ENCODE peak calls at places on chromosomes 3 and 15, in nine cellular contexts. J is ovary; F is activated CD8-positive, alpha-beta T cell treated with anti-CD3 and anti-CD28 coated beads for 36 hours; P is left ventricle myocardium inferior; Z is brain microvascular endothelial cell; D is AG04450; B is spleen; U is mesothelial cell of epicardium; W is fibroblast of the aortic adventitia. V is an unnamed sample.

GRCh38 chr15:56886450-56886856 is 32.0 kb upstream of the TCF12 start:
- DNase-seq in B (no peak), U (no peak), D (no peak), W (no peak), Z (peak; percentile 2), P (no peak), J (peak; percentile 28), F (peak; percentile 9), V (no peak)

GRCh38 chr3:150309557-150309956 is 98.5 kb upstream of the TSC22D2 start:
- DNase-seq in D (peak; percentile 37), P (no peak), J (no peak), Z (peak; percentile 54), W (peak; percentile 46), U (no peak), F (no peak), B (no peak), V (no peak)

GRCh38 chr3:59308684-59309083 is 258.9 kb upstream of the CFAP20DC start:
- DNase-seq in W (no peak), U (no peak), B (no peak), F (no peak), P (no peak), D (no peak), Z (no peak), J (no peak), V (no peak)

GRCh38 chr15:52101542-52102340 is 10.8 kb downstream of the BCL2L10 start:
- DNase-seq in Z (no peak), U (no peak), J (no peak), B (no peak), D (no peak), W (no peak), P (no peak), F (no peak), V (peak; percentile 55)

GRCh38 chr3:190566043-190566933 is 52.4 kb downstream of the IL1RAP start:
- DNase-seq in U (no peak), W (peak; percentile 100), F (peak; percentile 95), J (peak; percentile 23), B (peak; percentile 86), Z (peak; percentile 100), D (peak; percentile 98), P (peak; percentile 73), V (no peak)

GRCh38 chr3:139355502-139355901 is 11.7 kb downstream of the MRPS22 start:
- DNase-seq in P (no peak), Z (no peak), U (no peak), J (no peak), F (no peak), B (no peak), W (peak; percentile 57), D (no peak), V (no peak)

GRCh38 chr3:120148187-120148954 is 54.1 kb upstream of the GSK3B start:
- DNase-seq in U (no peak), Z (no peak), P (no peak), F (no peak), J (no peak), W (no peak), D (no peak), B (no peak), V (no peak)

GRCh38 chr3:32856355-32856889 is 38.6 kb downstream of the TRIM71 start:
- DNase-seq in F (no peak), U (no peak), J (no peak), Z (no peak), P (no peak), W (no peak), B (no peak), D (no peak), V (no peak)

GRCh38 chr15:32135326-32135725 is 105.0 kb downstream of the CHRNA7 start:
- DNase-seq in W (no peak), F (no peak), D (no peak), J (no peak), P (no peak), U (no peak), B (no peak), Z (no peak), V (no peak)

GRCh38 chr3:141426404-141427034 is 58.2 kb downstream of the ZBTB38 start:
- DNase-seq in W (peak; percentile 53), J (peak; percentile 90), B (no peak), P (peak; percentile 86), U (no peak), Z (peak; percentile 73), D (no peak), F (no peak), V (no peak)

GRCh38 chr3:53346922-53347260 is 452 bp downstream of the DCP1A start:
- DNase-seq in B (no peak), U (no peak), D (no peak), W (no peak), P (no peak), F (peak; percentile 35), Z (no peak), J (no peak), V (peak; percentile 25)

GRCh38 chr3:53347261-53348064 is at the start of gene DCP1A:
- DNase-seq in B (peak; percentile 99), W (peak; percentile 97), Z (peak; percentile 95), J (peak; percentile 94), D (peak; percentile 92), U (peak; percentile 92), P (peak; percentile 95), F (peak; percentile 97), V (peak; percentile 95)

GRCh38 chr3:53342353-53342752 is 5.0 kb downstream of the DCP1A start:
- DNase-seq in U (no peak), P (no peak), B (no peak), Z (no peak), D (no peak), J (no peak), W (peak; percentile 57), F (no peak), V (no peak)

GRCh38 chr3:53350652-53351051 is 3.3 kb upstream of the DCP1A start:
- DNase-seq in U (no peak), F (peak; percentile 33), P (no peak), J (no peak), Z (peak; percentile 43), W (peak; percentile 59), D (no peak), B (no peak), V (no peak)

GRCh38 chr3:53346514-53346913 is 829 bp downstream of the DCP1A start:
- DNase-seq in P (no peak), D (no peak), F (no peak), J (no peak), W (no peak), U (no peak), Z (no peak), B (no peak), V (no peak)
- TF ChIP-seq CTCF in P (no peak), D (no peak), F (no peak), J (no peak), W (no peak), U (no peak), Z (no peak), B (no peak), V (no peak)

GRCh38 chr3:179768080-179768479 is 115.2 kb downstream of the USP13 start:
- DNase-seq in W (peak; percentile 72), Z (peak; percentile 57), U (no peak), P (no peak), B (no peak), D (peak; percentile 32), J (peak; percentile 30), F (no peak), V (no peak)
- TF ChIP-seq CTCF in W (peak; percentile 65), Z (peak; percentile 84), U (peak; percentile 24), P (peak; percentile 44), B (no peak), D (peak; percentile 79), J (no peak), F (peak; percentile 18), V (peak; percentile 37)

GRCh38 chr3:36901588-36901987 is 43.3 kb downstream of the TRANK1 start:
- DNase-seq in J (no peak), B (peak; percentile 57), W (no peak), D (no peak), P (no peak), U (no peak), Z (no peak), F (no peak), V (no peak)

GRCh38 chr3:36905545-36905944 is 39.3 kb downstream of the TRANK1 start:
- DNase-seq in J (no peak), W (no peak), B (no peak), Z (no peak), U (no peak), F (peak; percentile 23), D (no peak), P (no peak), V (no peak)

GRCh38 chr3:36903119-36903882 is 41.6 kb downstream of the TRANK1 start:
- DNase-seq in P (no peak), B (peak; percentile 61), D (no peak), Z (no peak), J (no peak), U (no peak), F (peak; percentile 42), W (no peak), V (no peak)

GRCh38 chr3:36906504-36907149 is 38.2 kb downstream of the TRANK1 start:
- DNase-seq in J (no peak), D (peak; percentile 18), Z (peak; percentile 53), P (no peak), F (no peak), B (no peak), W (peak; percentile 68), U (no peak), V (no peak)

DNA sequence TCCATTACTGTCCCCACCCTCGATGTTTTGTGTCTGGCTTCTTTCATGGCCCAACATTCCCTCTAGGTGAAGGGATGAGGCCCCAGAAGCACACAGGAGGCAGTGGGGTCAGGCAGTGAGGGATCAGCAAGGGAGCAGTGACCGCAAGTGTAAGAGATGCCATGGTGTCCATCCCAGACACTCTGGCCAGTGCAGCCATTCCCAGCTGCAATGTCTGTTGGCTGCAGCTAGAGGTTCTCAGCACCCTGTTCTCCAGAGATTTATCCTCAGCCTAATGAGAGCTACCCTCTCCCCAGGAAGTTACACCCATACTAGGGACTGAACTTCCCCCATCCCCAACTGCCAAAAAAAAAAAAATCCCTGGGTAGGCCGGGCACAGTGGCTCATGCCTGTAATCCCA is 40.2 kb downstream of the TRANK1 start:
- DNase-seq in Z (no peak), J (no peak), B (peak; percentile 74), D (no peak), U (no peak), P (no peak), F (no peak), W (peak; percentile 32), V (no peak)
- TF ChIP-seq CTCF in Z (peak; percentile 63), J (no peak), B (no peak), D (peak; percentile 65), U (no peak), P (peak; percentile 73), F (no peak), W (peak; percentile 53), V (peak; percentile 48)

GRCh38 chr15:69319384-69320375 is 21.0 kb downstream of the PAQR5 start:
- DNase-seq in B (no peak), Z (no peak), P (no peak), J (no peak), W (no peak), F (no peak), U (no peak), D (no peak), V (no peak)
- TF ChIP-seq CTCF in B (no peak), Z (no peak), P (no peak), J (no peak), W (no peak), F (no peak), U (no peak), D (no peak), V (no peak)

V was measured in GM13977.